ENCODE peak calls at places on chromosomes 6 and 20, in four cellular contexts. One of them, this sample, is unnamed.

GRCh38 chr6:160028487-160029275 is 59.8 kb downstream of the IGF2R start:
- DNase-seq in renal cortical epithelial cell: no peak
- DNase-seq in lung: peak; percentile 20
- DNase-seq in cardiac muscle cell: no peak
- DNase-seq in this sample: no peak

GRCh38 chr6:19478992-19479391 is 358.2 kb upstream of the ID4 start:
- DNase-seq in renal cortical epithelial cell: peak; percentile 67
- DNase-seq in lung: no peak
- DNase-seq in cardiac muscle cell: no peak
- DNase-seq in this sample: no peak

GRCh38 chr6:166957087-166957804 is 896 bp upstream of the RNASET2 start:
- DNase-seq in renal cortical epithelial cell: no peak
- DNase-seq in lung: peak; percentile 51
- DNase-seq in cardiac muscle cell: no peak
- DNase-seq in this sample: no peak

GRCh38 chr20:31823360-31824124 is 4.4 kb downstream of the MYLK2 start:
- DNase-seq in lung: no peak
- DNase-seq in renal cortical epithelial cell: no peak
- DNase-seq in cardiac muscle cell: no peak
- DNase-seq in this sample: no peak

GRCh38 chr6:36216559-36216958 is 20.0 kb downstream of the BRPF3 start:
- DNase-seq in lung: no peak
- DNase-seq in cardiac muscle cell: no peak
- DNase-seq in renal cortical epithelial cell: peak; percentile 35
- DNase-seq in this sample: no peak

GRCh38 chr20:59481082-59482018 is 123.0 kb upstream of the PHACTR3 start:
- DNase-seq in renal cortical epithelial cell: no peak
- DNase-seq in cardiac muscle cell: no peak
- DNase-seq in lung: no peak
- DNase-seq in this sample: no peak

GRCh38 chr6:2448826-2449571 is 203.6 kb upstream of the GMDS start:
- DNase-seq in cardiac muscle cell: peak; percentile 72
- DNase-seq in renal cortical epithelial cell: peak; percentile 76
- DNase-seq in lung: no peak
- DNase-seq in this sample: no peak

GRCh38 chr6:145569140-145569539 is 166.2 kb downstream of the EPM2A start:
- DNase-seq in lung: no peak
- DNase-seq in cardiac muscle cell: no peak
- DNase-seq in renal cortical epithelial cell: no peak
- DNase-seq in this sample: no peak

GRCh38 chr6:90610671-90611542 is 24.0 kb upstream of the MAP3K7 start:
- DNase-seq in lung: no peak
- DNase-seq in renal cortical epithelial cell: no peak
- DNase-seq in cardiac muscle cell: peak; percentile 61
- DNase-seq in this sample: no peak